ENCODE peak calls at places on chromosomes 4 and X, in ten cellular contexts. One of them, this sample, is unnamed.

GRCh38 chrX:120350458-120351138 is 11.3 kb upstream of the ATP1B4 start:
- DNase-seq in occipital lobe: no peak
- DNase-seq in neuronal stem cell: no peak
- DNase-seq in NCI-H526: no peak
- DNase-seq in activated naive CD4-positive, alpha-beta T cell treated with anti-CD3 and anti-CD28 coated beads, Interleukin-2, amount 10 ng/mL, durations not matched to agents 7 days and 5 days: no peak
- DNase-seq in activated CD8-positive, alpha-beta memory T cell treated with anti-CD3 and anti-CD28 coated beads for 48 hours: no peak
- DNase-seq in astrocyte of the spinal cord: no peak
- DNase-seq in NAMALWA: no peak
- DNase-seq in uterus: no peak
- DNase-seq in retina: no peak
- DNase-seq in this sample: no peak

GRCh38 chr4:160129439-160129838 is 1026.6 kb downstream of the RAPGEF2 start:
- DNase-seq in uterus: no peak
- DNase-seq in NCI-H526: no peak
- DNase-seq in activated CD8-positive, alpha-beta memory T cell treated with anti-CD3 and anti-CD28 coated beads for 48 hours: no peak
- DNase-seq in occipital lobe: no peak
- DNase-seq in neuronal stem cell: no peak
- DNase-seq in retina: no peak
- DNase-seq in NAMALWA: no peak
- DNase-seq in astrocyte of the spinal cord: peak; percentile 85
- DNase-seq in activated naive CD4-positive, alpha-beta T cell treated with anti-CD3 and anti-CD28 coated beads, Interleukin-2, amount 10 ng/mL, durations not matched to agents 7 days and 5 days: no peak
- DNase-seq in this sample: peak; percentile 87

GRCh38 chr4:174053895-174054294 is 229.6 kb downstream of the FBXO8 start:
- DNase-seq in retina: no peak
- DNase-seq in NCI-H526: no peak
- DNase-seq in NAMALWA: no peak
- DNase-seq in neuronal stem cell: no peak
- DNase-seq in astrocyte of the spinal cord: no peak
- DNase-seq in activated CD8-positive, alpha-beta memory T cell treated with anti-CD3 and anti-CD28 coated beads for 48 hours: no peak
- DNase-seq in activated naive CD4-positive, alpha-beta T cell treated with anti-CD3 and anti-CD28 coated beads, Interleukin-2, amount 10 ng/mL, durations not matched to agents 7 days and 5 days: no peak
- DNase-seq in occipital lobe: no peak
- DNase-seq in uterus: no peak
- DNase-seq in this sample: no peak

GRCh38 chr4:152972821-152973613 is 36.9 kb downstream of the FHDC1 start:
- DNase-seq in occipital lobe: no peak
- DNase-seq in astrocyte of the spinal cord: peak; percentile 97
- DNase-seq in uterus: no peak
- DNase-seq in NCI-H526: no peak
- DNase-seq in neuronal stem cell: no peak
- DNase-seq in activated CD8-positive, alpha-beta memory T cell treated with anti-CD3 and anti-CD28 coated beads for 48 hours: no peak
- DNase-seq in retina: no peak
- DNase-seq in NAMALWA: no peak
- DNase-seq in activated naive CD4-positive, alpha-beta T cell treated with anti-CD3 and anti-CD28 coated beads, Interleukin-2, amount 10 ng/mL, durations not matched to agents 7 days and 5 days: no peak
- DNase-seq in this sample: peak; percentile 90

GRCh38 chrX:104679175-104679574 is 113.2 kb downstream of the IL1RAPL2 start:
- DNase-seq in astrocyte of the spinal cord: no peak
- DNase-seq in uterus: no peak
- DNase-seq in NCI-H526: no peak
- DNase-seq in neuronal stem cell: no peak
- DNase-seq in activated naive CD4-positive, alpha-beta T cell treated with anti-CD3 and anti-CD28 coated beads, Interleukin-2, amount 10 ng/mL, durations not matched to agents 7 days and 5 days: no peak
- DNase-seq in NAMALWA: no peak
- DNase-seq in activated CD8-positive, alpha-beta memory T cell treated with anti-CD3 and anti-CD28 coated beads for 48 hours: no peak
- DNase-seq in retina: no peak
- DNase-seq in occipital lobe: no peak
- DNase-seq in this sample: no peak

GRCh38 chrX:10235851-10236250 is 79.1 kb downstream of the CLCN4 start:
- DNase-seq in astrocyte of the spinal cord: peak; percentile 87
- DNase-seq in activated naive CD4-positive, alpha-beta T cell treated with anti-CD3 and anti-CD28 coated beads, Interleukin-2, amount 10 ng/mL, durations not matched to agents 7 days and 5 days: no peak
- DNase-seq in occipital lobe: no peak
- DNase-seq in uterus: no peak
- DNase-seq in neuronal stem cell: no peak
- DNase-seq in retina: no peak
- DNase-seq in NAMALWA: no peak
- DNase-seq in NCI-H526: no peak
- DNase-seq in activated CD8-positive, alpha-beta memory T cell treated with anti-CD3 and anti-CD28 coated beads for 48 hours: no peak
- DNase-seq in this sample: peak; percentile 81

GRCh38 chr4:133982533-133983224 is 218.9 kb downstream of the PABPC4L start:
- DNase-seq in astrocyte of the spinal cord: peak; percentile 32
- DNase-seq in neuronal stem cell: no peak
- DNase-seq in activated naive CD4-positive, alpha-beta T cell treated with anti-CD3 and anti-CD28 coated beads, Interleukin-2, amount 10 ng/mL, durations not matched to agents 7 days and 5 days: no peak
- DNase-seq in retina: no peak
- DNase-seq in NCI-H526: no peak
- DNase-seq in occipital lobe: no peak
- DNase-seq in NAMALWA: no peak
- DNase-seq in uterus: no peak
- DNase-seq in activated CD8-positive, alpha-beta memory T cell treated with anti-CD3 and anti-CD28 coated beads for 48 hours: no peak
- DNase-seq in this sample: no peak

GRCh38 chrX:150036641-150037040 is 98.3 kb upstream of the EOLA2 start:
- DNase-seq in neuronal stem cell: no peak
- DNase-seq in retina: no peak
- DNase-seq in NAMALWA: no peak
- DNase-seq in occipital lobe: no peak
- DNase-seq in astrocyte of the spinal cord: no peak
- DNase-seq in activated naive CD4-positive, alpha-beta T cell treated with anti-CD3 and anti-CD28 coated beads, Interleukin-2, amount 10 ng/mL, durations not matched to agents 7 days and 5 days: no peak
- DNase-seq in NCI-H526: no peak
- DNase-seq in uterus: no peak
- DNase-seq in activated CD8-positive, alpha-beta memory T cell treated with anti-CD3 and anti-CD28 coated beads for 48 hours: no peak
- DNase-seq in this sample: no peak

This sample was measured in A172.